ENCODE peak calls at places on chromosomes 1 and 21, in six cellular contexts. One of them, this sample, is unnamed.

GRCh38 chr1:239566074-239566473 is 179.7 kb downstream of the CHRM3 start:
- DNase-seq in IMR-90: no peak
- DNase-seq in neuronal stem cell: no peak
- DNase-seq in mesenchymal stem cell: no peak
- DNase-seq in H1: no peak
- DNase-seq in mesendoderm: no peak
- DNase-seq in this sample: no peak

GRCh38 chr1:219189021-219189824 is 15.5 kb downstream of the LYPLAL1 start:
- DNase-seq in IMR-90: peak
- DNase-seq in neuronal stem cell: no peak
- DNase-seq in mesenchymal stem cell: peak
- DNase-seq in H1: no peak
- DNase-seq in mesendoderm: no peak
- DNase-seq in this sample: no peak

GRCh38 chr1:50697440-50698421 is 262.3 kb downstream of the FAF1 start:
- DNase-seq in IMR-90: peak
- DNase-seq in neuronal stem cell: no peak
- DNase-seq in mesenchymal stem cell: peak
- DNase-seq in H1: no peak
- DNase-seq in mesendoderm: no peak
- DNase-seq in this sample: no peak

GRCh38 chr1:172405912-172406311 is 14.6 kb upstream of the C1orf105 start:
- DNase-seq in IMR-90: no peak
- DNase-seq in neuronal stem cell: no peak
- DNase-seq in mesenchymal stem cell: no peak
- DNase-seq in H1: no peak
- DNase-seq in mesendoderm: no peak
- DNase-seq in this sample: no peak

GRCh38 chr1:158830904-158831507 is at the start of gene MNDA:
- DNase-seq in IMR-90: no peak
- DNase-seq in neuronal stem cell: no peak
- DNase-seq in mesenchymal stem cell: no peak
- DNase-seq in H1: no peak
- DNase-seq in mesendoderm: no peak
- DNase-seq in this sample: no peak

GRCh38 chr1:221925947-221926346 is 184.1 kb upstream of the DUSP10 start:
- DNase-seq in IMR-90: peak
- DNase-seq in neuronal stem cell: no peak
- DNase-seq in mesenchymal stem cell: no peak
- DNase-seq in H1: no peak
- DNase-seq in mesendoderm: no peak
- DNase-seq in this sample: no peak

GRCh38 chr1:83791821-83792437 is 207.0 kb downstream of the TTLL7 start:
- DNase-seq in IMR-90: peak
- DNase-seq in neuronal stem cell: no peak
- DNase-seq in mesenchymal stem cell: peak
- DNase-seq in H1: no peak
- DNase-seq in mesendoderm: no peak
- DNase-seq in this sample: no peak

GRCh38 chr1:58773406-58773840 is 10.4 kb downstream of the JUN start:
- DNase-seq in IMR-90: peak
- DNase-seq in neuronal stem cell: no peak
- DNase-seq in mesenchymal stem cell: peak
- DNase-seq in H1: no peak
- DNase-seq in mesendoderm: no peak
- DNase-seq in this sample: no peak

GRCh38 chr1:234975122-234975940 is 153.3 kb downstream of the TOMM20 start:
- DNase-seq in IMR-90: peak
- DNase-seq in neuronal stem cell: no peak
- DNase-seq in mesenchymal stem cell: peak
- DNase-seq in H1: no peak
- DNase-seq in mesendoderm: peak
- DNase-seq in this sample: no peak

GRCh38 chr1:210989949-210990348 is 144.0 kb downstream of the KCNH1 start:
- DNase-seq in IMR-90: no peak
- DNase-seq in neuronal stem cell: no peak
- DNase-seq in mesenchymal stem cell: no peak
- DNase-seq in H1: no peak
- DNase-seq in mesendoderm: no peak
- DNase-seq in this sample: no peak

GRCh38 chr1:154589780-154590179 is 18.2 kb downstream of the ADAR start:
- DNase-seq in IMR-90: peak
- DNase-seq in neuronal stem cell: no peak
- DNase-seq in mesenchymal stem cell: peak
- DNase-seq in H1: no peak
- DNase-seq in mesendoderm: no peak
- DNase-seq in this sample: no peak

GRCh38 chr1:234473123-234473522 is 5.9 kb downstream of the TARBP1 start:
- DNase-seq in IMR-90: no peak
- DNase-seq in neuronal stem cell: no peak
- DNase-seq in mesenchymal stem cell: peak
- DNase-seq in H1: no peak
- DNase-seq in mesendoderm: no peak
- DNase-seq in this sample: no peak

GRCh38 chr1:22592919-22593790 is 29.9 kb downstream of the EPHA8 start:
- DNase-seq in IMR-90: no peak
- DNase-seq in neuronal stem cell: no peak
- DNase-seq in mesenchymal stem cell: no peak
- DNase-seq in H1: no peak
- DNase-seq in mesendoderm: peak
- DNase-seq in this sample: peak

GRCh38 chr1:165854101-165854845 is 26.9 kb downstream of the UCK2 start:
- DNase-seq in IMR-90: peak
- DNase-seq in neuronal stem cell: no peak
- DNase-seq in mesenchymal stem cell: peak
- DNase-seq in H1: no peak
- DNase-seq in mesendoderm: peak
- DNase-seq in this sample: no peak

DNA sequence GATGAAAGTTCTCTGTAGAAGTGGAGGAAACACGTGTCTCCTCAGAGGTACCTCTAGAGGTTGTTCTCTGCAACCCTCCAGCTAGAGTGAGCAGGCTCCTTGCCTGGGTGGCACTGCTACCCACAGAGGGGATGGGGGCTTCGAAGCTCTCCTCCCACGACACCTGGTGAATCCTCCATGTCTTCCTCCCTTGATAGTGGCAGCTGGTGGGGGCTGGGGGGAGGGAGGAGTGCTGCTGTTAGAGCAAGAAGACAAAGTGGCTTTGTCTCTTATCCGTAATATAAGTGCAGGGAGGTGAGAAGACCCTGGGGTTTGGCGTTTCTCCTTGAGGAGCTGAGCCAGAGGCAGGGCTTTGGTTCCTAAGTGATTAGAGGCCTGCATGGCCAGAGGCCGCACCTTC is 45.2 kb downstream of the ATP2B4 start:
- DNase-seq in IMR-90: no peak
- DNase-seq in neuronal stem cell: no peak
- DNase-seq in mesenchymal stem cell: no peak
- DNase-seq in H1: no peak
- DNase-seq in mesendoderm: no peak
- DNase-seq in this sample: no peak
- H4K8ac ChIP-seq in IMR-90: no peak
- H4K8ac ChIP-seq in neuronal stem cell: no peak
- H4K8ac ChIP-seq in mesenchymal stem cell: no peak
- H4K8ac ChIP-seq in H1: no peak
- H4K8ac ChIP-seq in mesendoderm: no peak
- H4K8ac ChIP-seq in this sample: no peak

GRCh38 chr21:17466166-17466565 is 46.7 kb upstream of the CXADR start:
- DNase-seq in IMR-90: peak
- DNase-seq in neuronal stem cell: no peak
- DNase-seq in mesenchymal stem cell: peak
- DNase-seq in H1: no peak
- DNase-seq in mesendoderm: peak
- DNase-seq in this sample: no peak
- H4K8ac ChIP-seq in IMR-90: peak
- H4K8ac ChIP-seq in neuronal stem cell: no peak
- H4K8ac ChIP-seq in mesenchymal stem cell: peak
- H4K8ac ChIP-seq in H1: no peak
- H4K8ac ChIP-seq in mesendoderm: no peak
- H4K8ac ChIP-seq in this sample: no peak

DNA sequence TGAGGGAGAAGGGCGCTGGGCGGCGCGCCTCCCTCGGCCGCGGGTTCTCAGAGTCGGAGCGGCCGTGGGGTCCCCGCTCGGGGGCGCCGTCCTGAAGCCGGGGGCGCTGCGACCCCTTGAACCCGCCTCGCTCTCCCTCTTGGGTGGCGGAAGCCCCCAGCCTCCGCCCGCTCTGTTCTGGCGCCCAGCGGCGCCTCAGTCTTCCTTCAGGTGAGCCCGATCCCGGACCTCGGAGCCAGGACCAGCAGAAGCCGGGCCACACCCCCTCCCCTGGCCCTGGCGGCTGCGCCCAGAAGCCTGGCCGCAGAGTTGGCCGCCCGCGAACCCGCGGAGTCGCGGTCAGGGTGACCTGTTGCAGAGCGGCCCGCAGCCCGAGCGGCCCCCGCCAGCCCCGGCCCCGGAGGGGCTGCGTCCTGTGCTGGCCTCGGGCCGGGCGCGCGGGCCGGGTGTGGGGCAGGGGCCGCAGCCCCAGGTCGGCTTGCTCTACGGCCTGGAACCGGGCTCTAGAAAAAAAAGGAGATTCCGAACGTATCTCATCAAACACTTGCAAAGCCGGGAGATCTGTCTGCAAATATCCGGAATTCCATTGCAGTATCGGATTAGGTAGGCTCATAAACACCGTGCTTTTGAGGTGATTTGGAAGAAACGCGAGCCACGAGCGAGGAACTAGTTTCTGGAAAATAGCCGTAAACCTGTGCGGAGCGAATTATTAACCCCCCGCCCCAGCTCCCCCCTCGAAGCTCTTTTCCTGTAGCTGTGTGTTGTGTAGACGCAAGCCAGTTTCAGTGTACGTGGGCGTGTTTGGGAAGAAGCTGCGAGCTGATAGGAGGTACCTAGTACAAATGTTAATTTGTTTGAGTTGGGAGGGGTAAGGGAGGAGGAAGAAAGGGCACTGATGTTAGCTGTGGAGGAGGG is 816 bp downstream of the RALGPS2 start:
- DNase-seq in IMR-90: peak
- DNase-seq in neuronal stem cell: peak
- DNase-seq in mesenchymal stem cell: peak
- DNase-seq in H1: no peak
- DNase-seq in mesendoderm: peak
- DNase-seq in this sample: peak
- H4K8ac ChIP-seq in IMR-90: peak
- H4K8ac ChIP-seq in neuronal stem cell: no peak
- H4K8ac ChIP-seq in mesenchymal stem cell: no peak
- H4K8ac ChIP-seq in H1: peak
- H4K8ac ChIP-seq in mesendoderm: peak
- H4K8ac ChIP-seq in this sample: no peak

DNA sequence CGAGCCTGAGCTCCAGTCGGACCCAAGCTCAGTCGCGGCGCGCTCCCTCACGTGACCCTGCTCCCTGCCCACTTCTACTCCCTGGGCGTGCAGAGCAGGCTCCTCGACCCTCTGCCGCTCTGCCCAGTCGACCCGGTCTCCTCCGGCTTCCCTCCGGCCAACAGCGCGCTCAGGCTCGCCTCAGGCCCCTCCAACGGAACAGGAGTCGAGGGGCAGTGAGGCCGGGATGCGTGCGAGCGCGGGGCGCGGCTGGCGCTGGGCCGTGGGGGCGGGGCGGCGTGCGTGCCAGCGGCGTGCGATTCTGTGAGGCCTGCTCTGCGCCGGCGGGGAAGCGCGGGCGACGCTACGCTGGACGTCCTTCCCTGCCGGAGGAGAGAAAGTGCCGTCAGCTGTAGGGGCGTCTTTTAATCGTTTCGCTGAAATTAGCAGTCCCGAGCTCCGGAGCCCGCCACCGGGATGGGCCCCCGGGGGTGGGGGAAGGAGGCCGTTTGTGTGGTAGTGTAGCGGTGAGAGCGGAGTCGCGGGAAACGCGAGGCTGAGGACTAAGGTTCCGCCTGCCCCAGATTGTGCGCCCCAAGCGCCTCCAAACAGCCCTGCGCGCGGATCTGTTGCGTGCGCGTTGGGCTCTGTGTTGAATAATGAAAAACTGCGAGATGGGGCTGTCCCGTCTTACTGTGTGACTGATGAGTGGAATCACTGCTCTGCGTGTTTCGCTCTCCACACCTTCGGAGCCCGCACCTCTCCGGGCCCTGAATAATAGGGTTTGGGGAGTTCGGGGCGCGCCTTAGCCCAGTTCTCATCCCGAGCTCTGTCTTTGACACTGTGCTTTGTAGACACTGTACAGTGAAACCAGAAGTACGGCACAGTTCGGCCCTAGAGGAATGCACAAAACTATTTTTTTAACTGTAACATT is at the start of gene ACBD6:
- DNase-seq in IMR-90: peak
- DNase-seq in neuronal stem cell: peak
- DNase-seq in mesenchymal stem cell: peak
- DNase-seq in H1: peak
- DNase-seq in mesendoderm: peak
- DNase-seq in this sample: peak
- H4K8ac ChIP-seq in IMR-90: peak
- H4K8ac ChIP-seq in neuronal stem cell: peak
- H4K8ac ChIP-seq in mesenchymal stem cell: peak
- H4K8ac ChIP-seq in H1: peak
- H4K8ac ChIP-seq in mesendoderm: peak
- H4K8ac ChIP-seq in this sample: no peak

DNA sequence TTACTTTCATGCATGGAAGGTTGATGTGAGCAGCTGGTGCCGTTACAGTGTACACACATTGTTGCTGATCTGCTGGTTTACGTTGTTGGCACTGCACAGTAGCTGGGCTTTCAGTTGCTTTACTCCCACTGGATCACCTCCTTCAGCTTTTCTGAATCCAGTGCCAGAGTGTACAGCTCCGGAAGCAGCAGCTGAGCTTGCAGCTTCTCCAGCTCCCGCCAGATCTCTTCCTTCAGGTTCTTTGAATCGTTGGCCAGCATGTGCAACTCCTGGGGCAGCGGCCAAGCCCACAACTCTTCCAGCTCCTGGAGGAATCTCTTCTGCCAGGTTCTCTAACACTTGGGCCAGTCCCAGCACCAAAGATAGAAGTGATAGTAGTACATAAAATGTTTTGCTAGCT is 149.7 kb upstream of the RRP15 start:
- DNase-seq in IMR-90: no peak
- DNase-seq in neuronal stem cell: no peak
- DNase-seq in mesenchymal stem cell: no peak
- DNase-seq in H1: no peak
- DNase-seq in mesendoderm: no peak
- DNase-seq in this sample: no peak
- H4K8ac ChIP-seq in IMR-90: no peak
- H4K8ac ChIP-seq in neuronal stem cell: no peak
- H4K8ac ChIP-seq in mesenchymal stem cell: no peak
- H4K8ac ChIP-seq in H1: no peak
- H4K8ac ChIP-seq in mesendoderm: no peak
- H4K8ac ChIP-seq in this sample: no peak

GRCh38 chr1:28233264-28233606 is 406 bp upstream of the DNAJC8 start:
- DNase-seq in IMR-90: no peak
- DNase-seq in neuronal stem cell: no peak
- DNase-seq in mesenchymal stem cell: no peak
- DNase-seq in H1: no peak
- DNase-seq in mesendoderm: no peak
- DNase-seq in this sample: no peak

GRCh38 chr1:28229089-28229488 is 3.7 kb downstream of the DNAJC8 start:
- DNase-seq in IMR-90: no peak
- DNase-seq in neuronal stem cell: no peak
- DNase-seq in mesenchymal stem cell: no peak
- DNase-seq in H1: no peak
- DNase-seq in mesendoderm: no peak
- DNase-seq in this sample: no peak

GRCh38 chr1:28235746-28236655 is at the start of gene ATP5IF1:
- DNase-seq in IMR-90: peak
- DNase-seq in neuronal stem cell: peak
- DNase-seq in mesenchymal stem cell: peak
- DNase-seq in H1: peak
- DNase-seq in mesendoderm: peak
- DNase-seq in this sample: peak

GRCh38 chr1:28236656-28237331 is 870 bp downstream of the ATP5IF1 start:
- DNase-seq in IMR-90: no peak
- DNase-seq in neuronal stem cell: no peak
- DNase-seq in mesenchymal stem cell: no peak
- DNase-seq in H1: no peak
- DNase-seq in mesendoderm: peak
- DNase-seq in this sample: no peak

GRCh38 chr1:28232558-28233263 is at the start of gene DNAJC8:
- DNase-seq in IMR-90: peak
- DNase-seq in neuronal stem cell: peak
- DNase-seq in mesenchymal stem cell: peak
- DNase-seq in H1: no peak
- DNase-seq in mesendoderm: peak
- DNase-seq in this sample: peak
- H4K8ac ChIP-seq in IMR-90: peak
- H4K8ac ChIP-seq in neuronal stem cell: peak
- H4K8ac ChIP-seq in mesenchymal stem cell: peak
- H4K8ac ChIP-seq in H1: peak
- H4K8ac ChIP-seq in mesendoderm: peak
- H4K8ac ChIP-seq in this sample: no peak

This sample was measured in H9.